ENCODE peak calls at places on chromosomes 1 and 21, in five cellular contexts. K is BE2C, U is Panc1, N is heart right ventricle, S is K562. H is an unnamed sample. For H3K27me3, the result is how much of the 10 kb centered on the place peaks cover.

GRCh38 chr21:32333953-32334673 is 35.5 kb downstream of the MRAP start:
- DNase-seq in K (no peak), N (no peak), U (no peak), S (no peak), H (no peak)

GRCh38 chr1:199243423-199244061 is 604.7 kb downstream of the PTPRC start:
- DNase-seq in N (peak), S (peak), K (peak), U (peak), H (peak)

GRCh38 chr1:209402697-209403096 is 180.8 kb upstream of the CAMK1G start:
- DNase-seq in S (no peak), N (no peak), K (no peak), U (no peak), H (no peak)

GRCh38 chr1:116870322-116870721 is 39.4 kb upstream of the PTGFRN start:
- DNase-seq in U (no peak), K (no peak), N (no peak), S (no peak), H (no peak)

GRCh38 chr1:12508849-12509248 is 109.2 kb downstream of the DHRS3 start:
- DNase-seq in K (no peak), S (no peak), U (no peak), N (no peak), H (no peak)

GRCh38 chr1:243421784-243422183 is 165.9 kb downstream of the SDCCAG8 start:
- DNase-seq in N (peak), K (peak), U (no peak), S (peak), H (peak)

GRCh38 chr1:32701951-32702598 is 495 bp downstream of the SYNC start:
- DNase-seq in N (peak), U (no peak), K (no peak), S (no peak), H (no peak)

GRCh38 chr1:4315202-4315601 is 339.2 kb upstream of the AJAP1 start:
- DNase-seq in K (no peak), U (no peak), S (no peak), N (no peak), H (no peak)

GRCh38 chr1:13623021-13623637 is 39.5 kb downstream of the PDPN start:
- DNase-seq in N (no peak), U (no peak), K (no peak), S (no peak), H (no peak)

GRCh38 chr1:45009296-45009865 is 1.7 kb downstream of the HECTD3 start:
- DNase-seq in K (no peak), S (no peak), U (no peak), N (no peak), H (no peak)

GRCh38 chr1:151196292-151196800 is 2.0 kb upstream of the PIP5K1A start:
- DNase-seq in U (peak), N (peak), K (peak), S (peak), H (peak)

GRCh38 chr1:178497903-178498478 is 1.2 kb upstream of the CLEC20A start:
- DNase-seq in S (no peak), N (no peak), K (no peak), U (no peak), H (peak)

DNA sequence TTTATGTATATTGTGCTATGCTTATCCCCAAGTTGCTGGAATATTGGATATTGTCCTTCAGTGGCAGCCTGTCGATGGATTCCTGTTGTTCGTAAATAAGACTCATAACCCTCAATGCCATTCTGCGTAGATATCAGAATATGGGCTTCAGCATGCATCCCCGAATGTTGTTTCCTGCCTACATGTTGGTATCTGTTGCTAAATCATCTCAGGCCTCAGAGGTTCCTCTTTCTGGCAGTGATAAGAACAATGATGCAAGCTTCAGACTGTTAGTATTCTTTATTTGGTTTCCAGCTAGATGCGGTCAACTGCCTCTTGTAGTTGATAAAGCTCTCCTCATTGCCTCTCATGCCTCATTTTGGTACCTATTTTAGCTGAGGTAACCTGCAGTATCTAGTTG is 2082.6 kb downstream of the MRPL39 start:
- DNase-seq in S (no peak), K (no peak), N (no peak), U (no peak), H (no peak)
- H3K4me3 ChIP-seq in S (no peak), K (no peak), N (no peak), U (no peak), H (no peak)

DNA sequence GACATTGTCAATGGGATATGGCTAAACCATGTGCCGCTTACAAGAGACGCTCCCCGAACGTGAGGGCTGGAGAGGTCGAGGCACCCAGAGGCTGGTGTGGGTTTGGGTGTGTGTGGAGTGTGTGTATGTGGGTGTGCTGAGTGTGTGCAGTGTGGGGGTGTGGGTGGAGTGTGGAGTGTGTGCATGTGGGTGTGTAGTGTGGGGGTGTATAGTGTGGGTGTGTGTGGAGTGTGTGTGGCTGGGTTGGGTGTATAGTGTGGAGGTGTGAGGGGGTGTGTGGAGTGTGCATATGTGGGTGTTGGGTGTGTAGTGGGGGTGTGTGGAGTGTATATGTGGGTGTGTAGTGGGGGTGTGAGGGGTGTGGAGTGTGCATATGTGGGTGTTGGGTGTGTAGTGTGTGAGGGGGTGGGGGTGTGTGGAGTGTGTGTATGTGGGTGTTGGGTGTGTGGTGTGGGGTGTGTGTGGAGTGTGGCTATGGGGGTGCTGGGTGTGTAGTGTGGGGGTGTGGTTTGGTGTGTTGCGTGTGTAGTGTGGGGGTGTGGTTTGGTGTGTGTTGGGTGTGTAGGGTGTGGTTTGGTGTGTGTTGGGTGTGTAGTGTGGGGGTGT is 42.2 kb downstream of the SLC19A1 start:
- DNase-seq in S (no peak), U (no peak), N (no peak), K (no peak), H (no peak)
- H3K27me3 ChIP-seq in S (under half), U (under half), N (under half), K (under half), H (under half)

DNA sequence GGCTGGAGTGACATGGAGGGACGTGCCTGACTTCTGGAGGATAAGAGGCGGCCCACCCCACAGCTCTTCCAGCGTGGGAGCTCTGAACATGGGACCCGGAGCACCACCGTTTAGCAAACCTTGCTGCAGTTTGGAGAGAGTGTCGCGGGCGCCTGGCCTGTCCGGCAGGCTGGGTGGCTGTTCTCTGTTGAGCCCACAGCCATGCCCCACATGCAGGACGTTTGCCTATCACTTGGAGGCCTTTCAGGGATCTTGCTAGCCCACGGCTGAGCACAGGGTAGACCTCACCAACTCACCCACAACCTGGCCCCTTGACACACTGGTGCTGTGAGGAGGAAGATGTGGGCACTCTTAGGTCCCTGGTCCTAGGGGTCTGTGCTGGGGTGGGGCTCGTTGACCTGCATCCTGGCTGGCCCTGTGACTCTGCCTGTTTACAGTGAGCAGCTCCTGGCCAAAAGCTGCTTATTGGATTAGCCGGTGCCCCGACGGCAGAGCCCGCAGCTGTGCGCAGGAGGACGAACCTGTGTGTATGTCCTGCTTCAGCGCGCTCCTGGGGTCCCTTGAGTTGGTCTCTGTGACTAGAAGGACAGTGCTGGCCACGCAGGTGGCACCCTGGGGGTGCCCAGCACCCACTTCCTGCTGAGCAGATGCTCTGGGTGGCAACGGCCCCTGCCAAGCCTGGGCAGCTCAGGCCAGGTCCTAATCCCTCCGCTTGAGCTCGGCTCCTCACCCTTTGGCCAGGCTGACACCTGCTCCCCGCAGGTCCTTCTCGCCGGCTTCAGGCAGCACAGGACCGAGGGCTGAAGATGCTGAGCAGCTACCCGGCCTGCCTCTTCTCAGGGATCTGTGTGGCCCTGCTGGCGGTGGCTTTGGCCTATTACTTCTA is 72.4 kb upstream of the TRAPPC10 start:
- DNase-seq in K (no peak), S (no peak), N (no peak), U (no peak), H (no peak)
- H3K4me3 ChIP-seq in K (no peak), S (no peak), N (no peak), U (no peak), H (no peak)

DNA sequence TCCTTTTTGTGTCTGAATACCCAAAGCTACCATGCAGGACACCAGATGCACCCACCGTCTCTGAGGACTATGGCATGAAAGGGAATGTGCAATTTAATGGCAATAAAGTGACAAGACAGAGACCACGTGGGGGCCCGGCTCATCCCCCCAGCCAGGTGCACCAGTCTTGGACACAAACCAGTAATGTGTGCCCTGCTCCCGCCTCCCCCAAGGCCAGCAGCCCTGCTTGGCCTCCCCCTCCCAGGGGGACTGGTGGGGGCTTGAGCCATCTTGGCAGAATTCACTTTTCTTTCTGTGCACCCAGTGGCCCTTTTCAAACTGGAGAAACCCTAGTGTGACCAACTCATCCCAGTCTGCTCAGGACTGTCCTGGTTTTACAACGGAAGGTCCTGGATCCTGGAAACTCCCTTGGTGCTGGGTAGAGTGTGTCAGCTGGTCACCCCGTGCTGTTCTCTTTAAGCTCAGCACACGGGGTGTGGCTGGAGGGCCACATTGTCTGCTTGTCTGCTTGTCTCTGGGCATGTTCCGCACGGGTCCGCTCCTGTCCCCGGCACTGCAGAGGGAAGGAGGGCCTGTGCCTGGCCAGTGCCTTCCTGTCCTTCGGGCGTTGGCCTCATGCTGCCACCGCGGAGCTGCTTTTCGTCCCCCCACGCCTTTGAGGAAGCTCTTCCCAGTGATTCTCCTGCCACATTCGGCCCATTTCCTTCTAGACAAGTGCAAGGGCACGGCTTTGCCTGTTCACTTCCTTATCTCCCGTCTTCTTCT is 45.8 kb upstream of the TTC34 start:
- DNase-seq in U (no peak), K (no peak), N (no peak), S (no peak), H (no peak)
- H3K27me3 ChIP-seq in U (under half), K (under half), N (under half), S (under half), H (under half)

GRCh38 chr1:25343872-25344271 is 5.7 kb downstream of the TMEM50A start:
- DNase-seq in N (no peak), S (no peak), K (no peak), U (no peak), H (no peak)
- H3K4me3 ChIP-seq in N (no peak), S (no peak), K (no peak), U (no peak), H (no peak)

GRCh38 chr21:36134820-36135390 is at the start of gene CBR3:
- DNase-seq in K (peak), S (no peak), U (no peak), N (peak), H (peak)
- H3K27me3 ChIP-seq in K (half or more), S (under half), U (under half), N (under half), H (under half)

GRCh38 chr1:195026792-195027191 is 1581.4 kb downstream of the KCNT2 start:
- DNase-seq in K (no peak), U (no peak), S (no peak), N (no peak), H (no peak)

GRCh38 chr1:195030793-195031192 is 1577.4 kb downstream of the KCNT2 start:
- DNase-seq in N (no peak), U (no peak), S (no peak), K (no peak), H (no peak)
- H3K4me3 ChIP-seq in N (no peak), U (no peak), S (no peak), K (no peak), H (no peak)

DNA sequence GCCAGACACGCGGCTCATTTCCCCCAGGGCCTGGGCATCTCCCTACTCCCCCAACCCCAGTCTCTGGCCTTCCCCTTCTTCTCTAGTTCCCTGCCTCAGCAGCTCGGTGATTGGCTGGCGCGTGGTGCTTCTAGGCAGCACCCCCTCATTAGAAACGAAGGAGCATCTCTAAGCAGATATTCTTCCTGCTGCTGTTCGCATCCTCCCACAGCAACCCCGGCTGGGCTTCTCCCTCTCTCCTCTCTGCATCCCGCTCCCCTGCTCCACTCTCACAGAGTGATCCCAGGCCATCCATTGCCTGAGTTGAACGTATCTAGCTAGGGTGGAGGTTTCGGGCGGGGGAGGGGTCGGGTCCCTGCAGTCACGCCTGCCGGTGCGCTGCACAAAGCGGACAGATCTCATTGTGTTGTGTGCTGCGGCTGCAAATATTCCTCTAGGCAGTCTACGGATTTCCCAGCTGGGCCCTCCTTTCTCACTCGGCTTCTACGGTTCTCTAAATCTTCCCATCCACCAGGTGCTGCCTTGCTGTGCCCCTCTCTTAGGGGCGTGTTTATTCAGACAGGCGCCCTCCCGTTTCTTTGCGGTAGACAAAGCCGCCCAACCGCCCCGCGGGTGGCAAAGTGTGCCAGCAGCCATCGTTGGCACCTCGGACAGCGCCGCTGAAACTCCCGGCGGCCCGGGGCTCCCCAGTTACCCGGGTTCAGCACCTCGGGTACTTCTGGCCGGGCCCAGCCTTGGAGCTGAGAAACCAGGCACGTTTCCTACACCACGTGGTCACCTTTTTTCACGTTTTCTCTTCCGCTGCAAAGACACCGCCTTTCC is 2.2 kb downstream of the CACNA1E start:
- DNase-seq in N (no peak), K (no peak), S (no peak), U (no peak), H (peak)
- H3K27me3 ChIP-seq in N (half or more), K (half or more), S (under half), U (under half), H (half or more)

GRCh38 chr1:169427081-169427611 is at the start of gene CCDC181:
- DNase-seq in K (peak), U (peak), N (peak), S (peak), H (peak)
- H3K4me3 ChIP-seq in K (peak), U (peak), N (peak), S (no peak), H (peak)

DNA sequence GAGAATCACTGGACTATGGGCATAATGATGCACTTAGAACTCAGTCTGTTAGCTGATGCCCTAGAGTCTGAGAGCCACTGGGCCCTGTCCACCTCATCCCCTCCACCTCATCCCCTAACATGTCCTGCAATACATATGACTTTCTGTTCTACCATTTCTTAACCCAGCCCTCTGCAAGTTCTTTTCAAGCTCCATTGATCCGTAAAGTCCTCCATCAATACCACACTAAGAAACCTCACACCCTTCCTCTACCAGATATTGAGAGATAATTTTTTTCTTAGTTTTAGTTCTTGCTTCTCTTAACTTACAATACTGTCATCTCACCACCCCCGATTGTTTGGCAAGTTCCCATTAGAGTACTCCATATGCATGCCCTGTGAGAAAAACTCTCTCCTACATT is 22.1 kb downstream of the FCRL4 start:
- DNase-seq in S (no peak), K (no peak), U (no peak), N (no peak), H (no peak)
- H3K27me3 ChIP-seq in S (under half), K (under half), U (under half), N (under half), H (under half)

H was measured in H7.